ENCODE peak calls at places on chromosomes 13 and 19, in nine cellular contexts. I, V, P, K, L, A, E, J and M are unnamed samples.

GRCh38 chr13:45194081-45194939 is 6.5 kb downstream of the KCTD4 start:
- DNase-seq in P (no peak), I (no peak), E (no peak), K (no peak), J (no peak), A (no peak), L (no peak), V (peak; percentile 41), M (no peak)

GRCh38 chr19:10516671-10517286 is 468 bp downstream of the S1PR5 start:
- DNase-seq in J (no peak), V (no peak), A (no peak), I (no peak), P (no peak), K (peak; percentile 38), E (peak; percentile 58), L (no peak), M (peak; percentile 25)

GRCh38 chr19:18442941-18443340 is 5.0 kb upstream of the ISYNA1 start:
- DNase-seq in I (no peak), P (no peak), E (no peak), A (no peak), L (no peak), J (no peak), V (no peak), K (no peak), M (no peak)

GRCh38 chr19:40802300-40803169 is 3.5 kb downstream of the EGLN2 start:
- DNase-seq in E (peak; percentile 26), K (no peak), J (no peak), V (no peak), L (no peak), P (peak; percentile 82), I (no peak), A (no peak), M (no peak)

GRCh38 chr19:51803965-51804364 is 9.0 kb downstream of the FPR3 start:
- DNase-seq in K (no peak), E (no peak), J (no peak), A (no peak), I (no peak), V (no peak), P (no peak), L (no peak), M (no peak)

GRCh38 chr19:32814046-32814445 is 55.5 kb downstream of the SLC7A9 start:
- DNase-seq in I (no peak), J (no peak), E (no peak), L (no peak), A (no peak), K (no peak), P (no peak), V (peak; percentile 22), M (no peak)

GRCh38 chr13:20270163-20270865 is 38.2 kb upstream of the GJB6 start:
- DNase-seq in P (no peak), E (peak; percentile 69), J (no peak), V (no peak), L (no peak), K (no peak), A (no peak), I (no peak), M (no peak)

GRCh38 chr13:87052731-87053130 is 618.4 kb upstream of the SLITRK5 start:
- DNase-seq in A (no peak), J (no peak), I (no peak), K (no peak), V (no peak), P (no peak), L (no peak), E (peak; percentile 7), M (no peak)

GRCh38 chr13:36151591-36151990 is 20.4 kb upstream of the DCLK1 start:
- DNase-seq in L (no peak), I (no peak), V (no peak), A (no peak), P (no peak), K (no peak), E (no peak), J (no peak), M (no peak)

GRCh38 chr13:59266478-59267063 is 897.2 kb downstream of the DIAPH3 start:
- DNase-seq in J (no peak), I (no peak), E (peak; percentile 4), K (no peak), A (no peak), L (no peak), P (no peak), V (no peak), M (no peak)

GRCh38 chr19:1402411-1403070 is 1.2 kb upstream of the GAMT start:
- DNase-seq in P (no peak), L (no peak), J (no peak), A (no peak), I (no peak), E (peak; percentile 78), K (no peak), V (no peak), M (no peak)

GRCh38 chr13:114130708-114131580 is 1.5 kb downstream of the RASA3 start:
- DNase-seq in J (no peak), K (peak; percentile 74), A (peak; percentile 59), L (no peak), I (peak; percentile 51), E (peak; percentile 71), V (no peak), P (peak; percentile 67), M (peak; percentile 71)

GRCh38 chr13:50414640-50415039 is 399.4 kb downstream of the KCNRG start:
- DNase-seq in I (no peak), V (no peak), A (no peak), E (no peak), K (no peak), L (no peak), J (no peak), P (no peak), M (no peak)

GRCh38 chr19:46605356-46605821 is 4.3 kb downstream of the CALM3 start:
- DNase-seq in E (no peak), J (no peak), L (no peak), K (peak; percentile 5), A (no peak), P (no peak), I (no peak), V (peak; percentile 7), M (no peak)

GRCh38 chr13:105721056-105721455 is 814.4 kb downstream of the EFNB2 start:
- DNase-seq in L (no peak), K (no peak), P (no peak), A (no peak), V (no peak), E (peak; percentile 38), I (no peak), J (no peak), M (no peak)

GRCh38 chr19:16591803-16592556 is 19.8 kb upstream of the SLC35E1 start:
- DNase-seq in K (no peak), L (no peak), P (no peak), I (no peak), V (no peak), A (no peak), J (no peak), E (peak; percentile 61), M (no peak)

DNA sequence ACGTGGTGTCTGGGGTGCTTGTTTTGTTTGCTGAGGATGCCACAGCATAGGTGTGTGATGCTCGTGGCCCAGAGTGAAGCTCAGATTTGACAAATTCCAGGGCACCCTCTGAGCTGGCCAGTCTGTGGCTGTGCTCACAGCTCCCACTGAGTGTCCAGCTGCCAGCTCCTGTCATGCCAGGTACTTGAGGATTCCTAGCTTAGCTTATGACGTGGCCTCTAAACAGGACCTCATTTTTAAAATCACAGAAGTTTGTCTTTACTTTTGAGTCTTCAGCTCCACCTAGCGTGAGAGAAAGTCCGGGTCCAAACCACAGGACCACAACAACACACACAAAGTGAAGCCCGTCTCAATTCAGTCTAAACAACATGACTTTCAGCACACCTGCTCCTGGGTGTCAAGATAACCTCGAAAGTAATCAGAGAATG is 117.3 kb downstream of the RAB20 start:
- DNase-seq in I (no peak), E (peak; percentile 13), K (peak; percentile 57), V (no peak), A (no peak), J (no peak), L (no peak), P (no peak), M (no peak)
- TF ChIP-seq CTCF in I (no peak), E (no peak), K (peak; percentile 41), V (no peak), A (no peak), J (no peak), L (no peak), P (peak; percentile 39), M (peak; percentile 19)

GRCh38 chr13:33004454-33004853 is 11.8 kb upstream of the KL start:
- DNase-seq in V (no peak), I (no peak), J (no peak), E (no peak), K (no peak), L (no peak), A (no peak), P (peak; percentile 63), M (no peak)
- TF ChIP-seq CTCF in V (no peak), I (no peak), J (no peak), E (no peak), K (no peak), L (no peak), A (no peak), P (no peak), M (no peak)

DNA sequence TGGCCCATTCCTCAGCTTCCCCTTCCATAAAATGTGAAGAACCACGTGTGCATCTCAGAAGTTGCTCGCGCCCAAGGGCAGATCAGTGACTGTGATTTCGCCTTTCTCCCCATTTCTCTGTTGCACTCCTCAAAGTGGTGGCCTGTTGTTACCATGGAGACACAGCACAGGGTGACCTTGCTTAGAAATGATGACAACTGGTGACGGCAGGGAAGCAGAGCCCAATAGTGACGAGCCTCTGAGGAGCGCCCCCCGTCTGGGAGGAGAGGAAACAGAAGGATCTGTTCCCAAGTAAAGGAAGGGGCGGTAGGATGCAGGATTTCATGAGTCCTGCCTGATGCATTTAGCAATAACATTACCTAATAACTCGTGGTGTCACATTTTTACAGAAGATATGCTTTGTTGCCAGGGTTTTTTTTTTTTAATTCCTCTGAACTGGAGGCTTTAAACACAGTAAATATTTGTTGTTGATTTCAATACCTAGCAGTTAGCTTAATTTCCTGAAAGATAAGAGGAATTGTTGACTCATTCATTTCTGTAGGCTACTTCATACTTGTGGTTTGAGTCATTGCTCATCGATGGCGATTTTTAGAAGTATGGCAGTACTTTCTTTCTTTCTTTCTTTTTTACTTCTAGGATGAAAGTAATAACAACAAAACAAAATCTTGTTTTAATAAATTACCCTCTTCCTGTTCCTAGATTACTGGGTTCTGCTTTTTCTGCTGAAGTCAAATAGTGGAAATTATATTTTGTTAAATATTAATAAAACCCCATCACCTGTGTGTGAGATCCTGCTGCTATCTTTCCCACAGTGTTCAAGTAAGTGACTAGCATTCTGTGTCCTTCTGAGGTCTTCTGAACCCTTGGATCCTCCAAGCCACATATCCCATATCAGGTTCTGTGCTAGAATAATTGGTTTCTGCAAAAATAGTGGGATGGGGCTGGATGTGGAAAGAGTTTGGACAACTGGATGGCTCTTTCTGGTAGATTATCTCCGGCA is 36.0 kb downstream of the MBNL2 start:
- DNase-seq in L (peak; percentile 54), J (no peak), I (peak; percentile 18), P (peak; percentile 80), V (peak; percentile 55), K (peak; percentile 54), A (no peak), E (peak; percentile 96), M (peak; percentile 69)
- TF ChIP-seq CTCF in L (no peak), J (no peak), I (no peak), P (peak; percentile 17), V (no peak), K (no peak), A (no peak), E (no peak), M (no peak)

DNA sequence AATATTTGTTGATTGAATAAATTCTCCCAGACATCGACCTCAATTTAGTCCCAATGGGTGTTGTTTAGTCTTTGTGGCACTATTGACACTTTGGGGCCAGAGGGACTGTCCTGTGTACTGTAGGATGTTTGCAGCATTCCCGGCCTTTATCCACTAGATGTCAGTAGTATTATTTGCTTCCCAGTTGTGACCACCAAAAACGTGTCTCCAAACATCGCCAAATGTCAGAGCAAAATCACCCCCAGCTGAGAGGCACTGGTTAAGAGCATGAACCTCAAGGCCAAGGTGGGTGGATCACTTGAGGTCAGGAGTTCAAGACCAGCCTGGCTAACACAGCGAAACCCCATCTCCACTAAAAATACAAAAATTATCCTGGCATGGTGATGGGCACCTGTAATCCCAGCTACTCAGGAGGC is 15.4 kb downstream of the NLRP12 start:
- DNase-seq in V (peak; percentile 40), A (no peak), J (no peak), P (no peak), E (peak; percentile 34), I (no peak), K (no peak), L (no peak), M (no peak)
- TF ChIP-seq CTCF in V (no peak), A (peak; percentile 51), J (peak; percentile 63), P (peak; percentile 44), E (peak; percentile 57), I (no peak), K (no peak), L (peak; percentile 45), M (no peak)